ENCODE peak calls at places on chromosome 5, in five cellular contexts. E, T, Y, A and M are unnamed samples.
A peak's percentile ranks its signal among the peaks of the same experiment; 100 is the strongest.

GRCh38 chr5:145776886-145777285 is 58.3 kb downstream of the PRELID2 start:
- DNase-seq in T (peak; percentile 37), Y (no peak), A (no peak), E (no peak), M (no peak)

GRCh38 chr5:95392593-95393182 is 1.5 kb downstream of the FAM81B start:
- DNase-seq in A (peak; percentile 23), Y (no peak), T (peak; percentile 15), E (no peak), M (no peak)

GRCh38 chr5:14190194-14191164 is 47.3 kb downstream of the TRIO start:
- DNase-seq in E (no peak), Y (no peak), A (no peak), T (peak; percentile 97), M (no peak)

GRCh38 chr5:74667396-74667795 is 17.6 kb upstream of the HEXB start:
- DNase-seq in E (no peak), T (peak; percentile 47), A (no peak), Y (no peak), M (no peak)

GRCh38 chr5:1494780-1495524 is 28.8 kb downstream of the LPCAT1 start:
- DNase-seq in Y (peak; percentile 74), A (no peak), E (peak; percentile 97), T (no peak), M (no peak)

GRCh38 chr5:1445895-1446601 is 808 bp upstream of the SLC6A3 start:
- DNase-seq in A (no peak), E (no peak), T (no peak), Y (no peak), M (peak; percentile 65)

GRCh38 chr5:174303437-174304045 is 258.0 kb downstream of the NSG2 start:
- DNase-seq in E (peak; percentile 57), T (no peak), Y (no peak), A (no peak), M (no peak)

GRCh38 chr5:124263680-124264491 is 482.6 kb downstream of the ZNF608 start:
- DNase-seq in Y (no peak), A (peak; percentile 15), T (no peak), E (no peak), M (no peak)

GRCh38 chr5:144469106-144469505 is 298.4 kb downstream of the KCTD16 start:
- DNase-seq in E (no peak), T (peak; percentile 36), A (no peak), Y (no peak), M (no peak)

GRCh38 chr5:83957188-83957587 is 236.5 kb upstream of the HAPLN1 start:
- DNase-seq in E (no peak), A (no peak), Y (no peak), T (no peak), M (no peak)

GRCh38 chr5:15719784-15720183 is 219.8 kb downstream of the FBXL7 start:
- DNase-seq in Y (no peak), A (no peak), T (no peak), E (no peak), M (no peak)

GRCh38 chr5:75156585-75156984 is 80.1 kb downstream of the ANKRD31 start:
- DNase-seq in T (no peak), Y (no peak), E (no peak), A (no peak), M (no peak)

GRCh38 chr5:151213803-151214613 is 9.9 kb downstream of the CCDC69 start:
- DNase-seq in T (peak; percentile 23), E (peak; percentile 96), A (no peak), Y (peak; percentile 77), M (peak; percentile 55)

GRCh38 chr5:88660947-88661869 is 221.8 kb downstream of the MEF2C start:
- DNase-seq in T (peak; percentile 60), Y (no peak), E (peak; percentile 91), A (peak; percentile 81), M (peak; percentile 87)
- TF ChIP-seq CTCF in T (no peak), Y (no peak), E (no peak), A (no peak), M (no peak)

DNA sequence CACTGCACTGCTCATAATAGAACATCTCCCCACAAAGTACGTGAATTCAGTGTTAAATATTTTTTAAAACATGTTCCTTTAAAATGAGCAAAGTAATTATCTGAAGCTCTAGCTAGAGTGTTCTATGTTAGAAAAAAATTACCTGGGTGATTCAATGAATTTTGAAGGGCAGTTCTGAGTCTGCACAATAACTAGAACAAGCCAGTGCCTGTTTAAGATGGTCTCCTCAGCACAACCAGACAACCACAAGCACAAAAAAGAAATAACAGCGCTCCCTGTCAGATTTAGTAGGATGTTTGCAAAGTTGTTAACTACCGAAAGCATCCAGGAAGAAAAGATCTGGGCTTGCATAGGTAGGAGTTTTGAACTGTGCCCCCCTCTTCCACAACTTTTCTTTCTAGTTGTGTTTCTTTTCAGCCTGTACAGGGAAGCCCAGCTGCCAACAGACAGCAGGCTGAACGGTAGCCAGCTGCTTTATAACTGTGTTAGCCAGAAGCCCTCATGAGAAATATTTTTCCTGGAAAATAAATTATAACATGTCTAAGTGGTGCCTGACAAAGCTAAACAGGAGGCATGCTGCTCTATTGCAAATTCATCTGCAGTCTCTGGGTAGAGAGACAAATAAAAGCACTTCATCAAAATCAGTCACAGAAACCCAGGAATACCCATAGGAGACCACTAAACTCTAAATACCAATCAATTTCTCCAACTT is 1027.0 kb downstream of the MAT2B start:
- DNase-seq in T (no peak), A (no peak), Y (no peak), E (no peak), M (no peak)
- TF ChIP-seq CTCF in T (no peak), A (no peak), Y (no peak), E (no peak), M (no peak)

DNA sequence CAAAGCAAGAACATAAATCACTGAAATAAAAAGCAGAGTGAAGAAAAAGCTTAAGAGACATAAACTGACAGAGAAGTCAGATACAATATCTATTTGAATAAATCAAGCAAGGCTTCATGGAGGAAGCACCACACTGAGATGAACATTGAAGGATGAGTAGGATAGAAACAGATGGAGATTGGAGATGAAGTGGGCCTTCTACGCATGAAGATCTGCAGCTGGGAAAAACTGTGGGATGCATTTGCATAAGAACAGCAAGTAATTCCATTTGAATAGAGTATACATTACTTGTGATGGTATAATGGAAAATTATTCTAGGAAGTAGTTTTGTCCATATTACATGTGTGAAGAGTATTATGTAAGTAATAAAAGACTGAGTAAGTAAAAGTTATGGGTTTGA is 16.5 kb downstream of the NMUR2 start:
- DNase-seq in Y (no peak), T (no peak), E (no peak), A (no peak), M (no peak)
- TF ChIP-seq CTCF in Y (no peak), T (no peak), E (no peak), A (no peak), M (no peak)

GRCh38 chr5:43608406-43608805 is 5.4 kb downstream of the NNT start:
- DNase-seq in A (no peak), T (no peak), Y (no peak), E (no peak), M (no peak)

GRCh38 chr5:43604699-43605098 is 1.7 kb downstream of the NNT start:
- DNase-seq in E (no peak), A (no peak), Y (no peak), T (no peak), M (no peak)

GRCh38 chr5:43613370-43613769 is 10.4 kb downstream of the NNT start:
- DNase-seq in T (no peak), Y (no peak), E (no peak), A (no peak), M (no peak)

GRCh38 chr5:43606351-43606750 is 3.4 kb downstream of the NNT start:
- DNase-seq in A (no peak), E (no peak), T (no peak), Y (no peak), M (no peak)

DNA sequence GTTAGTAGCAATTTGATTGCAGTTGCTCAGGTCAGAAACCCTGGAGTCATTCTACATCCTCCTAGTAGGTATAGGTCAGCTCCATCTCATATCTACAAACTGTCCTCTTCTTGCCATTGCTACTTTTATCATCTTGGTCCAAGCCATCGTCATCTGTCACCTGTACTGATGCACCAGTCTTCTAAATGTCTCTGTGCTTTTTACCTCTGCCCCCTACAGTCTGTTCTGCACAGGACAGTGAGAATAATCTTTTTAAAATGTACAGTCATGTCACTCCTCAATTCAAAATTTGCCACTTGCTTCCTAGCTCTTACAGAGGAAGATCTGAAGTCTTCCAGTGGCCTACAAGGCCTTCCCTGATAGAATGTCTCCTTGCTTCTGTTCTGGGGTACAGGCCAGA is 6.8 kb downstream of the NNT start:
- DNase-seq in A (no peak), Y (no peak), T (no peak), E (peak; percentile 58), M (no peak)
- TF ChIP-seq CTCF in A (no peak), Y (peak; percentile 21), T (peak; percentile 27), E (peak; percentile 43), M (peak; percentile 46)

GRCh38 chr5:123207321-123207645 is 118.2 kb downstream of the PRDM6 start:
- DNase-seq in A (no peak), T (no peak), E (no peak), Y (no peak), M (no peak)
- TF ChIP-seq CTCF in A (no peak), T (no peak), E (no peak), Y (no peak), M (no peak)

GRCh38 chr5:424259-425110 is 18.5 kb upstream of the EXOC3 start:
- DNase-seq in Y (no peak), T (peak; percentile 52), E (peak; percentile 88), A (no peak), M (no peak)

GRCh38 chr5:423626-424258 is 19.2 kb upstream of the EXOC3 start:
- DNase-seq in Y (no peak), A (no peak), E (no peak), T (no peak), M (no peak)

GRCh38 chr5:427415-428087 is 15.4 kb upstream of the EXOC3 start:
- DNase-seq in T (no peak), E (no peak), A (no peak), Y (no peak), M (peak; percentile 60)

GRCh38 chr5:426392-426976 is 16.5 kb upstream of the EXOC3 start:
- DNase-seq in E (no peak), A (no peak), T (no peak), Y (no peak), M (no peak)

GRCh38 chr5:425714-426113 is 17.3 kb upstream of the EXOC3 start:
- DNase-seq in T (no peak), E (no peak), Y (no peak), A (no peak), M (no peak)
- TF ChIP-seq CTCF in T (peak; percentile 30), E (no peak), Y (no peak), A (no peak), M (no peak)

GRCh38 chr5:180439911-180440769 is 54.0 kb upstream of the CNOT6 start:
- DNase-seq in E (no peak), T (no peak), A (no peak), Y (no peak), M (no peak)
- TF ChIP-seq CTCF in E (no peak), T (no peak), A (no peak), Y (no peak), M (no peak)